ENCODE peak calls at places on chromosomes 3 and 15, in five cellular contexts. F is GM23338, J is adipocyte, X is fibroblast of pulmonary artery, D is mucosa of descending colon. N is an unnamed sample.
A peak's percentile ranks its signal among the peaks of the same experiment; 100 is the strongest.

GRCh38 chr3:149494759-149495580 is 20.5 kb downstream of the TM4SF4 start:
- DNase-seq in D (no peak), F (no peak), X (no peak), J (peak; percentile 31), N (peak; percentile 54)

GRCh38 chr3:88542916-88543315 is 393.2 kb downstream of the C3orf38 start:
- DNase-seq in D (no peak), X (no peak), J (no peak), F (no peak), N (no peak)

GRCh38 chr3:123750659-123751420 is 133.3 kb downstream of the MYLK start:
- DNase-seq in D (no peak), X (peak; percentile 88), F (peak; percentile 56), J (peak; percentile 74), N (peak; percentile 97)

GRCh38 chr3:53043738-53044137 is 2.1 kb downstream of the SFMBT1 start:
- DNase-seq in F (no peak), D (no peak), X (no peak), J (no peak), N (no peak)

GRCh38 chr3:17103579-17103978 is 218.8 kb downstream of the PLCL2 start:
- DNase-seq in D (no peak), F (no peak), J (no peak), X (no peak), N (no peak)

GRCh38 chr15:52098328-52098727 is 14.2 kb downstream of the BCL2L10 start:
- DNase-seq in D (no peak), F (no peak), X (peak; percentile 52), J (peak; percentile 51), N (no peak)

GRCh38 chr3:119469378-119470189 is 821 bp downstream of the POGLUT1 start:
- DNase-seq in J (peak; percentile 62), F (no peak), X (peak; percentile 66), D (no peak), N (peak; percentile 12)

GRCh38 chr3:152719264-152719663 is 115.7 kb upstream of the P2RY1 start:
- DNase-seq in J (no peak), F (no peak), D (no peak), X (peak; percentile 71), N (peak; percentile 24)

GRCh38 chr3:123458255-123458654 is 9.4 kb upstream of the ADCY5 start:
- DNase-seq in D (no peak), F (no peak), J (no peak), X (no peak), N (no peak)

GRCh38 chr15:40334941-40335795 is 5.6 kb downstream of the CCDC9B start:
- DNase-seq in F (no peak), X (no peak), D (peak; percentile 42), J (no peak), N (no peak)

GRCh38 chr3:14324224-14324944 is 78.0 kb upstream of the SLC6A6 start:
- DNase-seq in D (no peak), X (no peak), F (no peak), J (peak; percentile 26), N (no peak)

GRCh38 chr3:61381745-61382392 is 130.6 kb upstream of the FHIT start:
- DNase-seq in X (peak; percentile 36), D (no peak), F (peak; percentile 76), J (peak; percentile 2), N (peak; percentile 24)

GRCh38 chr3:29789686-29790085 is 508.8 kb downstream of the RBMS3 start:
- DNase-seq in J (peak; percentile 29), X (no peak), F (no peak), D (no peak), N (peak; percentile 39)

GRCh38 chr3:171231361-171231760 is 204.8 kb upstream of the SLC2A2 start:
- DNase-seq in X (no peak), D (no peak), J (no peak), F (no peak), N (no peak)

DNA sequence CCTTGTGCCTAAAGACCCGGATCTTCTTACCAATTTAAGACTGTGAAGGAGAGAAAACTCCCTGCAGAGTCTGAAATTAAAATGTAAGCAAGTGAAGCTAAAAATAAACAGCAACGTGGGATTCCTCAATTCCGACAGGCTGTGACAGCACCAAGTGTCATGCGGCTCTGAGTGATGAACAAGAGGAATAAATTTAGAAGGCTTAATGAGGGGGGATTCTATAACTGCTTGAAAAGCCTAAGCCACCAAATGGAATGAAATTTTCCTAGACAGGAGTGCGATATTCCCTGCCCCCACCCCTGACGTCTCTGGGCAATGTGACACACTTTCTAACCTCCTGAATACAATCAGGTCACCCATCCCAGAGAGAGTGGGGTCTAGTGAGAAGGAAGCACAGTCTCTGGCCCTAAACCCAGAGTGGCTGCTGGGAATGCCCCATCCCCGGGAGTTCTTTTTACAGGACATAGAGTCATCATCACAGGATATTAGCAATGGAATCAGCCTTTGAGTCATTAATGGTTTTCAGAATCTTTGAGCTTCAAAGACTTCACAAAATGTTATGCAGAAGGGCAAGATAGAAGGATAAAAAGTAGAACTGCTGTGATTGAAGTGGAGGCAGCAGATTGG is 114.3 kb downstream of the EDEM1 start:
- DNase-seq in D (no peak), F (no peak), X (no peak), J (no peak), N (peak; percentile 24)
- H3K4me3 ChIP-seq in D (no peak overlapping the region), F (no peak overlapping the region), X (no peak overlapping the region), J (no peak overlapping the region), N (no peak overlapping the region)

DNA sequence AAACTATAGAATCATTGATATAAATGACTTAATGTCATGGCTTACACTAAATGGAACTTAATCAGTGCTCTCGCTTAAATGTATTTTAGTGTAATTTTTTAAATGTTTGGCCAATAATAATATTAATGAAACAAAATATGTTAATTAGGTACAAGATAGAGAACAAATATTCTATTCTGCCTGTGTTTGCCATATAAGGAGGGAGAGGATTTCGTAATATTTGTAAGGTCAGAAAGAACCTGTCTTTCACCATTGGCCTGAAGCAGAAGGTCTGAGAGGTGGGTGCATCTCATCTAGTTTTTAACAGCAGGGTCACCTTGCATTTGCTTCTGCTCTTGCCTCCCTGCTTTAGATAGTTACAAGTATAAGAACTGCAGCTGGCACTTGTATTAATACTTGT is 2.5 kb downstream of the GPR87 start:
- DNase-seq in F (no peak), J (no peak), D (no peak), X (no peak), N (no peak)
- H3K4me3 ChIP-seq in F (no peak overlapping the region), J (no peak overlapping the region), D (no peak overlapping the region), X (no peak overlapping the region), N (no peak overlapping the region)

GRCh38 chr15:91966181-91966552 is 112.7 kb downstream of the SLCO3A1 start:
- DNase-seq in D (no peak), X (no peak), F (no peak), J (no peak), N (no peak)

GRCh38 chr15:91968610-91969009 is 115.1 kb downstream of the SLCO3A1 start:
- DNase-seq in X (no peak), D (no peak), J (no peak), F (peak; percentile 70), N (no peak)

GRCh38 chr15:91965501-91966180 is 112.1 kb downstream of the SLCO3A1 start:
- DNase-seq in F (no peak), J (peak; percentile 96), X (peak; percentile 58), D (no peak), N (peak; percentile 72)

GRCh38 chr15:91970142-91970541 is 116.6 kb downstream of the SLCO3A1 start:
- DNase-seq in D (peak; percentile 56), F (no peak), X (peak; percentile 79), J (peak; percentile 90), N (peak; percentile 81)

GRCh38 chr15:91967935-91968605 is 114.6 kb downstream of the SLCO3A1 start:
- DNase-seq in F (no peak), X (no peak), J (peak; percentile 26), D (no peak), N (peak; percentile 8)
- H3K4me3 ChIP-seq in F (no peak overlapping the region), X (no peak overlapping the region), J (no peak overlapping the region), D (no peak overlapping the region), N (no peak overlapping the region)

GRCh38 chr3:48504051-48504946 is at the start of gene SHISA5:
- DNase-seq in J (peak; percentile 88), F (peak; percentile 73), D (peak; percentile 83), X (peak; percentile 66), N (peak; percentile 69)

GRCh38 chr3:48503406-48504050 is 446 bp downstream of the SHISA5 start:
- DNase-seq in F (peak; percentile 65), J (peak; percentile 71), X (peak; percentile 51), D (peak; percentile 47), N (peak; percentile 40)

GRCh38 chr3:48502728-48503168 is 1.2 kb downstream of the SHISA5 start:
- DNase-seq in J (no peak), X (no peak), F (no peak), D (peak; percentile 37), N (peak; percentile 16)

GRCh38 chr3:48507256-48508061 is 3.5 kb upstream of the SHISA5 start:
- DNase-seq in D (peak; percentile 72), X (peak; percentile 60), F (peak; percentile 92), J (peak; percentile 55), N (peak; percentile 39)

DNA sequence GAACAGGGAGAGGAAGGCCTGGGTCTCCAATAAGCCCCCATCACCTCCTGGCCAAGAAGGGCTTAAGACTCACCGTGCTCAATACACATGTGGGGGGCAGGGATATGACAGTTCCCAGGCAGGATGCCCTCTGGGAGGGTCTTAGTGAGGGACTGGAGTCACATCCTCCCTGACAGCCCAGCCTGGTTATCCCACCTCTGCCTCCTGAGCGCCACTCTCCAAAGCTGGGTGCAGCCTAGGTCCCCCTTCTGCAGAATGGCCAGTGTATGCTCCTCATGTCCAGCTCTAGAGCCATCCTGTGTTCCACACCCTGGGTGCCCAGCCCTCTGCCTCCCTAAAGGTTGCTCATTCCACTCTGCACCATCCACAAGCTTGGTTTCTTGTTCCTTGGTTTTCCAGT is 1.2 kb upstream of the SHISA5 start:
- DNase-seq in J (no peak), F (no peak), X (no peak), D (no peak), N (no peak)
- H3K4me3 ChIP-seq in J (peak overlapping the region; percentile 87), F (no peak overlapping the region), X (no peak overlapping the region), D (no peak overlapping the region), N (no peak overlapping the region)

GRCh38 chr3:9810846-9811245 is 784 bp downstream of the TTLL3 start:
- DNase-seq in D (no peak), J (no peak), F (no peak), X (no peak), N (peak; percentile 20)
- H3K4me3 ChIP-seq in D (no peak overlapping the region), J (peak overlapping the region; percentile 74), F (peak overlapping the region; percentile 83), X (peak overlapping the region; percentile 57), N (peak overlapping the region; percentile 69)

GRCh38 chr3:122233109-122233952 is 49.9 kb downstream of the CASR start:
- DNase-seq in J (no peak), F (no peak), X (no peak), D (no peak), N (no peak)
- H3K4me3 ChIP-seq in J (no peak overlapping the region), F (no peak overlapping the region), X (no peak overlapping the region), D (no peak overlapping the region), N (no peak overlapping the region)

GRCh38 chr3:179829391-179829790 is 176.6 kb downstream of the USP13 start:
- DNase-seq in D (no peak), J (no peak), F (peak; percentile 45), X (no peak), N (no peak)

GRCh38 chr3:179826247-179826637 is 173.4 kb downstream of the USP13 start:
- DNase-seq in J (no peak), D (no peak), F (no peak), X (no peak), N (no peak)

GRCh38 chr3:179828738-179829137 is 175.9 kb downstream of the USP13 start:
- DNase-seq in J (no peak), X (no peak), F (no peak), D (no peak), N (no peak)

GRCh38 chr3:179825527-179826246 is 172.8 kb downstream of the USP13 start:
- DNase-seq in D (no peak), F (no peak), J (no peak), X (no peak), N (no peak)
- H3K4me3 ChIP-seq in D (no peak overlapping the region), F (no peak overlapping the region), J (no peak overlapping the region), X (no peak overlapping the region), N (no peak overlapping the region)